ENCODE peak calls at places on chromosomes 11 and 22, in eight cellular contexts. T is mesenchymal stem cell, F is ascending aorta, Q is thoracic aorta, J is body of pancreas, P is mesendoderm, I is uterus, Z is colonic mucosa. R is an unnamed sample.

GRCh38 chr11:12642040-12642439 is 32.2 kb upstream of the TEAD1 start:
- DNase-seq in T (peak; percentile 52), F (no peak), Q (no peak), J (no peak), P (no peak), I (peak; percentile 36), Z (no peak), R (no peak)

GRCh38 chr11:2151500-2152257 is 9.3 kb downstream of the INS start:
- DNase-seq in T (peak; percentile 70), F (no peak), Q (peak; percentile 11), J (peak; percentile 89), P (peak; percentile 81), I (peak; percentile 82), Z (peak; percentile 83), R (no peak)

GRCh38 chr22:36755316-36755715 is 20.6 kb downstream of the IFT27 start:
- DNase-seq in T (no peak), F (no peak), Q (no peak), J (no peak), P (no peak), I (no peak), Z (no peak), R (no peak)

GRCh38 chr11:104663190-104664140 is 234.8 kb downstream of the CASP12 start:
- DNase-seq in T (peak; percentile 76), F (no peak), Q (no peak), J (no peak), P (peak; percentile 31), I (no peak), Z (no peak), R (no peak)

GRCh38 chr22:24996420-24996952 is 44.0 kb downstream of the KIAA1671 start:
- DNase-seq in T (peak; percentile 94), F (no peak), Q (no peak), J (no peak), P (peak; percentile 100), I (no peak), Z (peak; percentile 68), R (no peak)

GRCh38 chr22:46652081-46652929 is 32.1 kb downstream of the GRAMD4 start:
- DNase-seq in T (peak; percentile 15), F (no peak), Q (no peak), J (no peak), P (no peak), I (no peak), Z (no peak), R (no peak)

GRCh38 chr22:29947410-29948387 is 64.7 kb downstream of the MTMR3 start:
- DNase-seq in T (no peak), F (no peak), Q (no peak), J (no peak), P (no peak), I (no peak), Z (no peak), R (no peak)

GRCh38 chr22:29314537-29315285 is 786 bp downstream of the RASL10A start:
- DNase-seq in T (peak; percentile 12), F (no peak), Q (no peak), J (no peak), P (no peak), I (no peak), Z (peak; percentile 51), R (no peak)

GRCh38 chr11:75196426-75196825 is 44.1 kb upstream of the TPBGL start:
- DNase-seq in T (peak; percentile 17), F (no peak), Q (no peak), J (no peak), P (no peak), I (no peak), Z (no peak), R (no peak)

GRCh38 chr11:72818971-72819370 is 4.8 kb downstream of the ATG16L2 start:
- DNase-seq in T (no peak), F (no peak), Q (no peak), J (no peak), P (no peak), I (no peak), Z (no peak), R (no peak)

GRCh38 chr11:75815345-75815983 is 454 bp downstream of the UVRAG start:
- DNase-seq in T (peak; percentile 73), F (no peak), Q (no peak), J (peak; percentile 60), P (peak; percentile 75), I (no peak), Z (peak; percentile 37), R (peak; percentile 85)

GRCh38 chr22:35540600-35541253 is at the start of gene RASD2:
- DNase-seq in T (peak; percentile 51), F (no peak), Q (no peak), J (peak; percentile 22), P (peak; percentile 54), I (peak; percentile 69), Z (peak; percentile 25), R (no peak)

GRCh38 chr11:86574493-86575207 is 97.8 kb downstream of the ME3 start:
- DNase-seq in T (peak; percentile 57), F (no peak), Q (no peak), J (no peak), P (no peak), I (no peak), Z (no peak), R (no peak)

GRCh38 chr11:66123902-66124301 is 53.8 kb downstream of the PACS1 start:
- DNase-seq in T (no peak), F (no peak), Q (no peak), J (peak; percentile 54), P (no peak), I (no peak), Z (peak; percentile 34), R (no peak)

GRCh38 chr11:66126808-66127555 is 56.9 kb downstream of the PACS1 start:
- DNase-seq in T (peak; percentile 81), F (no peak), Q (peak; percentile 6), J (no peak), P (peak; percentile 68), I (peak; percentile 34), Z (peak; percentile 32), R (peak; percentile 79)

GRCh38 chr11:66121453-66121852 is 51.4 kb downstream of the PACS1 start:
- DNase-seq in T (no peak), F (no peak), Q (no peak), J (no peak), P (no peak), I (no peak), Z (no peak), R (no peak)

GRCh38 chr11:66124564-66124963 is 54.5 kb downstream of the PACS1 start:
- DNase-seq in T (peak; percentile 63), F (no peak), Q (no peak), J (no peak), P (no peak), I (no peak), Z (no peak), R (no peak)

GRCh38 chr11:66126064-66126463 is 56.0 kb downstream of the PACS1 start:
- DNase-seq in T (no peak), F (no peak), Q (no peak), J (no peak), P (no peak), I (no peak), Z (no peak), R (no peak)
- H3K4me3 ChIP-seq in T (no peak overlapping the region), F (no peak overlapping the region), Q (no peak overlapping the region), J (no peak overlapping the region), P (no peak overlapping the region), I (no peak overlapping the region), Z (no peak overlapping the region), R (no peak overlapping the region)

GRCh38 chr11:13884159-13884799 is 78.2 kb upstream of the SPON1 start:
- DNase-seq in T (no peak), F (no peak), Q (no peak), J (no peak), P (no peak), I (no peak), Z (no peak), R (no peak)
- H3K27ac ChIP-seq in T (no peak overlapping the region), F (no peak overlapping the region), Q (no peak overlapping the region), J (no peak overlapping the region), P (no peak overlapping the region), I (no peak overlapping the region), Z (no peak overlapping the region), R (no peak overlapping the region)

DNA sequence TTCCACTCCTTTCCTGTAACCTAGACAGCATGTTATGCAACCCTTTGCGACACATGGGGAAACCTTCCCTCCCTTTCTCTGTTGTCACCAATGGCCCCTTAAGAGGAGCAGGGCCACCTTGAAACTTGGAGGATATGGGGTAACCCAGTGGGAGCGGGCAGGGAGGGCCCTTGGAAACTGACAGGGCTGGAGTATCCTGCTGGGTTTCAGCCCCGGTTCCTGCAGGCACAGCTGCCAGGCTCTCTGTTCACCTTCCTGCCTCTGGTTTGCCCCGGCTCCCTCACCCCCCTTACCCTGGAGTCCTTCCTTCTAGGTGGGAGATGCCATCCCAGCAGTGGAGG is 1.5 kb downstream of the PRDX5 start:
- DNase-seq in T (peak; percentile 41), F (no peak), Q (no peak), J (peak; percentile 21), P (no peak), I (no peak), Z (no peak), R (no peak)
- H3K4me3 ChIP-seq in T (peak overlapping the region; percentile 89), F (peak overlapping the region; percentile 75), Q (peak overlapping the region; percentile 79), J (no peak overlapping the region), P (no peak overlapping the region), I (no peak overlapping the region), Z (peak overlapping the region; percentile 76), R (peak overlapping the region; percentile 91)

DNA sequence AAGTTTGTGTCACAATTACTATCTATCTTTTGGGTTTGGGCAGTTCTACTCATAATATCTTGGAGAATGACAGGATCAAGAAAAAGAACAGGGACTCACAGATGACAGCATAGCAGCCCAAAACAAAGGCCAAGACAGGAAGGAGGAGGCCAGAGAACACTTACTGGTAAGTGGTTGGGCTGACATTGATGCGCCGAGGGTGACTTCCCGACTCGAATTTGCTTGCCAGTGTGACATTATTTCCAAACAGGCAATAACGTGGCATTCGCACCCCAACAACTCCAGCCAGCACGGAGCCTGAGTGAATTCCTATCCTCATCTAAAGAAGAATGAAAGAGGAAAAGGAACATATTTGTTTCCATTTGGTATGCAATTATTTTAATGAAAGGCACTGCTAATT is 309.9 kb downstream of the GUCY1A2 start:
- DNase-seq in T (peak; percentile 18), F (no peak), Q (no peak), J (no peak), P (peak; percentile 16), I (no peak), Z (no peak), R (no peak)
- H3K27ac ChIP-seq in T (no peak overlapping the region), F (no peak overlapping the region), Q (no peak overlapping the region), J (no peak overlapping the region), P (no peak overlapping the region), I (no peak overlapping the region), Z (no peak overlapping the region), R (no peak overlapping the region)

R was measured in coronary artery.